ENCODE peak calls at places on chromosomes 13 and 19, in ten cellular contexts. L is left colon, B is GM13977, M is NCI-H1930, V is endodermal cell, X is GOT3, C is psoas muscle, Y is COR-L47, T is EL, N is EH. D is an unnamed sample.

GRCh38 chr13:43041368-43041921 is 18.1 kb downstream of the DNAJC15 start:
- DNase-seq in L (no peak), B (no peak), M (no peak), V (no peak), X (no peak), C (no peak), Y (no peak), T (no peak), N (no peak), D (peak; percentile 15)

GRCh38 chr19:50710094-50710493 is 9.5 kb downstream of the SHANK1 start:
- DNase-seq in L (no peak), B (no peak), M (no peak), V (no peak), X (no peak), C (no peak), Y (no peak), T (no peak), N (no peak), D (peak; percentile 51)

GRCh38 chr13:95256086-95256485 is 45.2 kb downstream of the ABCC4 start:
- DNase-seq in L (no peak), B (no peak), M (no peak), V (no peak), X (no peak), C (no peak), Y (no peak), T (peak; percentile 98), N (peak; percentile 97), D (peak; percentile 92)

GRCh38 chr19:4454952-4455738 is 2.4 kb downstream of the UBXN6 start:
- DNase-seq in L (no peak), B (no peak), M (no peak), V (no peak), X (no peak), C (peak; percentile 52), Y (no peak), T (peak; percentile 69), N (peak; percentile 82), D (peak; percentile 89)

GRCh38 chr19:46447824-46448223 is 19.1 kb upstream of the PNMA8C start:
- DNase-seq in L (no peak), B (no peak), M (no peak), V (no peak), X (no peak), C (no peak), Y (no peak), T (no peak), N (no peak), D (no peak)

GRCh38 chr19:408441-409005 is 424 bp downstream of the C2CD4C start:
- DNase-seq in L (no peak), B (peak; percentile 54), M (no peak), V (peak; percentile 67), X (no peak), C (no peak), Y (peak; percentile 27), T (no peak), N (no peak), D (no peak)

GRCh38 chr19:19644054-19644388 is 564 bp upstream of the GMIP start:
- DNase-seq in L (no peak), B (no peak), M (no peak), V (no peak), X (no peak), C (no peak), Y (no peak), T (no peak), N (no peak), D (no peak)

GRCh38 chr13:48400820-48401219 is 12.1 kb downstream of the LPAR6 start:
- DNase-seq in L (no peak), B (no peak), M (no peak), V (no peak), X (no peak), C (no peak), Y (no peak), T (peak; percentile 85), N (peak; percentile 92), D (peak; percentile 80)

GRCh38 chr19:5052515-5052914 is 83.6 kb downstream of the KDM4B start:
- DNase-seq in L (no peak), B (no peak), M (no peak), V (peak; percentile 72), X (no peak), C (no peak), Y (no peak), T (no peak), N (no peak), D (peak; percentile 29)

GRCh38 chr13:49098198-49098597 is 121.9 kb upstream of the MLNR start:
- DNase-seq in L (no peak), B (no peak), M (no peak), V (no peak), X (no peak), C (no peak), Y (no peak), T (peak; percentile 93), N (peak; percentile 96), D (peak; percentile 93)

GRCh38 chr13:59425211-59425721 is 738.5 kb downstream of the DIAPH3 start:
- DNase-seq in L (no peak), B (no peak), M (no peak), V (no peak), X (no peak), C (no peak), Y (no peak), T (peak; percentile 67), N (peak; percentile 96), D (peak; percentile 43)

GRCh38 chr13:78958019-78958418 is 299.1 kb upstream of the OBI1 start:
- DNase-seq in L (no peak), B (no peak), M (no peak), V (no peak), X (no peak), C (no peak), Y (no peak), T (no peak), N (no peak), D (peak; percentile 3)

GRCh38 chr13:93227280-93227905 is 786 bp downstream of the GPC6 start:
- DNase-seq in L (no peak), B (no peak), M (peak; percentile 47), V (peak; percentile 79), X (peak; percentile 43), C (peak; percentile 34), Y (peak; percentile 71), T (peak; percentile 65), N (peak; percentile 56), D (peak; percentile 72)

GRCh38 chr13:49258097-49258796 is 10.5 kb downstream of the CDADC1 start:
- DNase-seq in L (no peak), B (no peak), M (no peak), V (no peak), X (no peak), C (no peak), Y (no peak), T (no peak), N (no peak), D (no peak)

GRCh38 chr19:4015705-4016402 is 8.3 kb downstream of the PIAS4 start:
- DNase-seq in L (no peak), B (no peak), M (no peak), V (no peak), X (no peak), C (no peak), Y (no peak), T (no peak), N (no peak), D (no peak)